ENCODE peak calls at places on chromosomes 4 and X, in seven cellular contexts. One of them, this sample, is unnamed. For H3K4me1, the result is how much of the 10 kb centered on the place peaks cover.

GRCh38 chr4:6257243-6258025 is 12.2 kb upstream of the WFS1 start:
- DNase-seq in K562: no peak
- DNase-seq in left ventricle myocardium inferior: no peak
- DNase-seq in IMR-90: no peak
- DNase-seq in tibial artery: no peak
- DNase-seq in HCT116: no peak
- DNase-seq in lower lobe of right lung: peak
- DNase-seq in this sample: no peak

GRCh38 chr4:85756938-85757337 is 282.0 kb downstream of the ARHGAP24 start:
- DNase-seq in left ventricle myocardium inferior: no peak
- DNase-seq in tibial artery: no peak
- DNase-seq in lower lobe of right lung: no peak
- DNase-seq in K562: peak
- DNase-seq in IMR-90: peak
- DNase-seq in HCT116: no peak
- DNase-seq in this sample: no peak

GRCh38 chr4:13539721-13540445 is 4.4 kb downstream of the NKX3-2 start:
- DNase-seq in K562: peak
- DNase-seq in IMR-90: no peak
- DNase-seq in tibial artery: no peak
- DNase-seq in lower lobe of right lung: no peak
- DNase-seq in HCT116: no peak
- DNase-seq in left ventricle myocardium inferior: no peak
- DNase-seq in this sample: no peak

GRCh38 chrX:16786791-16787735 is 797 bp downstream of the TXLNG start:
- DNase-seq in tibial artery: peak
- DNase-seq in K562: peak
- DNase-seq in lower lobe of right lung: peak
- DNase-seq in IMR-90: no peak
- DNase-seq in left ventricle myocardium inferior: no peak
- DNase-seq in HCT116: no peak
- DNase-seq in this sample: no peak

GRCh38 chr4:158856852-158857251 is 88.0 kb downstream of the FNIP2 start:
- DNase-seq in K562: no peak
- DNase-seq in tibial artery: no peak
- DNase-seq in left ventricle myocardium inferior: no peak
- DNase-seq in IMR-90: peak
- DNase-seq in lower lobe of right lung: no peak
- DNase-seq in HCT116: peak
- DNase-seq in this sample: no peak

GRCh38 chr4:54439831-54440243 is 210.7 kb downstream of the PDGFRA start:
- DNase-seq in K562: peak
- DNase-seq in lower lobe of right lung: peak
- DNase-seq in tibial artery: no peak
- DNase-seq in left ventricle myocardium inferior: peak
- DNase-seq in IMR-90: peak
- DNase-seq in HCT116: no peak
- DNase-seq in this sample: no peak

GRCh38 chrX:10722804-10723364 is 102.5 kb upstream of the MID1 start:
- DNase-seq in IMR-90: peak
- DNase-seq in lower lobe of right lung: no peak
- DNase-seq in left ventricle myocardium inferior: no peak
- DNase-seq in tibial artery: peak
- DNase-seq in K562: peak
- DNase-seq in HCT116: peak
- DNase-seq in this sample: no peak

GRCh38 chr4:170464614-170465197 is 374.9 kb upstream of the AADAT start:
- DNase-seq in lower lobe of right lung: no peak
- DNase-seq in left ventricle myocardium inferior: no peak
- DNase-seq in K562: no peak
- DNase-seq in tibial artery: no peak
- DNase-seq in HCT116: no peak
- DNase-seq in IMR-90: no peak
- DNase-seq in this sample: no peak

GRCh38 chr4:6308890-6309643 is 39.4 kb downstream of the WFS1 start:
- DNase-seq in lower lobe of right lung: no peak
- DNase-seq in K562: no peak
- DNase-seq in tibial artery: no peak
- DNase-seq in HCT116: no peak
- DNase-seq in left ventricle myocardium inferior: no peak
- DNase-seq in IMR-90: no peak
- DNase-seq in this sample: no peak

GRCh38 chr4:128424524-128425195 is 137.0 kb upstream of the PGRMC2 start:
- DNase-seq in HCT116: no peak
- DNase-seq in left ventricle myocardium inferior: no peak
- DNase-seq in lower lobe of right lung: no peak
- DNase-seq in tibial artery: no peak
- DNase-seq in K562: no peak
- DNase-seq in IMR-90: peak
- DNase-seq in this sample: no peak

GRCh38 chr4:126268106-126268505 is 953.4 kb downstream of the FAT4 start:
- DNase-seq in tibial artery: no peak
- DNase-seq in lower lobe of right lung: no peak
- DNase-seq in left ventricle myocardium inferior: no peak
- DNase-seq in HCT116: no peak
- DNase-seq in IMR-90: peak
- DNase-seq in K562: no peak
- DNase-seq in this sample: no peak

GRCh38 chr4:54093609-54094240 is 6.2 kb upstream of the GSX2 start:
- DNase-seq in lower lobe of right lung: no peak
- DNase-seq in left ventricle myocardium inferior: no peak
- DNase-seq in tibial artery: no peak
- DNase-seq in K562: no peak
- DNase-seq in HCT116: no peak
- DNase-seq in IMR-90: no peak
- DNase-seq in this sample: no peak

GRCh38 chr4:1137063-1137771 is 23.9 kb upstream of the RNF212 start:
- DNase-seq in tibial artery: no peak
- DNase-seq in left ventricle myocardium inferior: no peak
- DNase-seq in IMR-90: no peak
- DNase-seq in HCT116: no peak
- DNase-seq in K562: no peak
- DNase-seq in lower lobe of right lung: no peak
- DNase-seq in this sample: no peak

GRCh38 chr4:90127223-90127705 is at the start of gene CCSER1:
- DNase-seq in tibial artery: peak
- DNase-seq in left ventricle myocardium inferior: peak
- DNase-seq in K562: no peak
- DNase-seq in HCT116: peak
- DNase-seq in lower lobe of right lung: peak
- DNase-seq in IMR-90: peak
- DNase-seq in this sample: peak

GRCh38 chr4:90126805-90127204 is 389 bp upstream of the CCSER1 start:
- DNase-seq in left ventricle myocardium inferior: no peak
- DNase-seq in lower lobe of right lung: no peak
- DNase-seq in HCT116: no peak
- DNase-seq in K562: no peak
- DNase-seq in tibial artery: no peak
- DNase-seq in IMR-90: no peak
- DNase-seq in this sample: no peak

GRCh38 chr4:90121961-90122748 is 5.0 kb upstream of the CCSER1 start:
- DNase-seq in K562: no peak
- DNase-seq in left ventricle myocardium inferior: no peak
- DNase-seq in tibial artery: no peak
- DNase-seq in HCT116: no peak
- DNase-seq in lower lobe of right lung: no peak
- DNase-seq in IMR-90: peak
- DNase-seq in this sample: no peak

DNA sequence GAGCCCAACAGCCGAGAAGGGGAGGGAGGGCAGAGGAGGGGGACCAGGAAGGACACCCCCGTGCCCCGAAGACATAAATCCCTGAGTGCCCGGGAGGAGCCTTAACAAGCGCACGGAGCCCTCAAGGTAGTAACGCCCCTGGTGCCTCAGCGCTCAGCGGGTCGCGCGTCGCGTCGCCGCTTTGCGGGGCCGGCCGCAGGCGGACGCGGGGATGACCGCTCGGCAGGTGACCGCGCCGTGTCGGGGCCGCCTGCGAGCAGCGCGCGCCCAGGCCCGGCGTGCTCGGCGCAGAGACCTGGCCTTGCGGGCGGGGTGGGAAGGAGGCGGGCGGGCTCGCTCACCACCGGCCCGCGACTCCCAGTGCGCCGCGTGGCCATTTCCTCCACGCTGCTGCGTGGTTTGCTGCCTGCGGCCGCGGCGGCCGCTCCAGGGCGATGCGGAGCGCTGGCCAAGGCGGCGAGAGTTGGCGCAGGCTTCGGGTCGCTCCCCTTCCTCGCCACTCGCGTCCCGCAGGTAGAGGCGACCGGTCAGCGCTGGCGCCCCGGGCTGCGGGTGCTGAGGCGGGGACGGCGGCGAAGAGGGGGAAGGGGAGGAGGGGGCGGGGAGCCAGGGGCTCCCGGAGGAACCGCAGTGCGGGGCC is 632 bp downstream of the CCSER1 start:
- DNase-seq in left ventricle myocardium inferior: peak
- DNase-seq in tibial artery: no peak
- DNase-seq in HCT116: no peak
- DNase-seq in lower lobe of right lung: peak
- DNase-seq in IMR-90: no peak
- DNase-seq in K562: no peak
- DNase-seq in this sample: peak
- H3K4me3 ChIP-seq in left ventricle myocardium inferior: peak
- H3K4me3 ChIP-seq in tibial artery: peak
- H3K4me3 ChIP-seq in HCT116: peak
- H3K4me3 ChIP-seq in lower lobe of right lung: peak
- H3K4me3 ChIP-seq in IMR-90: peak
- H3K4me3 ChIP-seq in K562: no peak
- H3K4me3 ChIP-seq in this sample: peak

GRCh38 chr4:38084984-38085383 is 124.8 kb downstream of the PTTG2 start:
- DNase-seq in HCT116: no peak
- DNase-seq in IMR-90: no peak
- DNase-seq in left ventricle myocardium inferior: no peak
- DNase-seq in K562: no peak
- DNase-seq in lower lobe of right lung: no peak
- DNase-seq in tibial artery: no peak
- DNase-seq in this sample: no peak

GRCh38 chr4:38085394-38086150 is 125.4 kb downstream of the PTTG2 start:
- DNase-seq in HCT116: no peak
- DNase-seq in tibial artery: no peak
- DNase-seq in left ventricle myocardium inferior: no peak
- DNase-seq in lower lobe of right lung: no peak
- DNase-seq in IMR-90: no peak
- DNase-seq in K562: no peak
- DNase-seq in this sample: no peak

GRCh38 chr4:38089961-38090360 is 129.8 kb downstream of the PTTG2 start:
- DNase-seq in K562: no peak
- DNase-seq in left ventricle myocardium inferior: no peak
- DNase-seq in tibial artery: no peak
- DNase-seq in lower lobe of right lung: no peak
- DNase-seq in IMR-90: no peak
- DNase-seq in HCT116: no peak
- DNase-seq in this sample: no peak

GRCh38 chr4:38088321-38088720 is 128.1 kb downstream of the PTTG2 start:
- DNase-seq in tibial artery: no peak
- DNase-seq in IMR-90: no peak
- DNase-seq in HCT116: no peak
- DNase-seq in left ventricle myocardium inferior: no peak
- DNase-seq in lower lobe of right lung: no peak
- DNase-seq in K562: no peak
- DNase-seq in this sample: no peak

DNA sequence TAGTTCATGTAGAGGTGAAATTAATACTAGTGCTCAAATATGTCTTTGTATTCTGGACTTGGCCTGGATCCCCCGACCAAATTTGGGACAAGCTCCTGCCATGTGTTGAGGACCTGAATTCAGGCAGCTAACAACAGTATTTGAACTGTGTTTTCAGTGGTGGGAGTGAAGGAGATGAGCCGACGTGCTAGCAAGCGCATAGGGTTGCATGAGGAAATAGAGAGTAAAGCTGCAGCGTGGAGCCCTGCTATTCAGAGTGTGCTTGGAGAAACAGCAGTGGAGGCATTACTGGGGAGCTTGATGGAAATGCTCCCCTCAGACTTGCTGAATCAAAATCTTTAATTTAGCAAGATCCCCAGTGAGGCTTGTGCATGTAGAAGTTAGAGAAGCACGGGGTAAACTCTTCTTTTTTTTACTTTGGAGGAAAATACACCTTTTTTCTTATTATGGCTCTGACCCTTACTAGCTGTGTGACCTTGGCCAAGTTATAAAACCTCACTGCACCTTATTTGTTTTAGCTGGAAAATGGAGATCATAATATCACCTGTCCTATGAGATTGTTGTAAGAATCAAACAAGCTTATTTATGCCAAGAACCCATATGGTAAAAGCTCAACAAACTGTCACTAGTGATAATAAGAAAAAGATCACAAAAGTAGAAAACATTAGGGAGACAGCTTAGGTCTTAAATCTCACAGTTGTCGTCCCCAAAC is 126.5 kb downstream of the PTTG2 start:
- DNase-seq in HCT116: no peak
- DNase-seq in IMR-90: no peak
- DNase-seq in K562: no peak
- DNase-seq in tibial artery: no peak
- DNase-seq in lower lobe of right lung: no peak
- DNase-seq in left ventricle myocardium inferior: no peak
- DNase-seq in this sample: no peak
- H3K4me1 ChIP-seq in HCT116: under half
- H3K4me1 ChIP-seq in IMR-90: under half
- H3K4me1 ChIP-seq in K562: under half
- H3K4me1 ChIP-seq in tibial artery: under half
- H3K4me1 ChIP-seq in lower lobe of right lung: under half
- H3K4me1 ChIP-seq in left ventricle myocardium inferior: half or more
- H3K4me1 ChIP-seq in this sample: under half

DNA sequence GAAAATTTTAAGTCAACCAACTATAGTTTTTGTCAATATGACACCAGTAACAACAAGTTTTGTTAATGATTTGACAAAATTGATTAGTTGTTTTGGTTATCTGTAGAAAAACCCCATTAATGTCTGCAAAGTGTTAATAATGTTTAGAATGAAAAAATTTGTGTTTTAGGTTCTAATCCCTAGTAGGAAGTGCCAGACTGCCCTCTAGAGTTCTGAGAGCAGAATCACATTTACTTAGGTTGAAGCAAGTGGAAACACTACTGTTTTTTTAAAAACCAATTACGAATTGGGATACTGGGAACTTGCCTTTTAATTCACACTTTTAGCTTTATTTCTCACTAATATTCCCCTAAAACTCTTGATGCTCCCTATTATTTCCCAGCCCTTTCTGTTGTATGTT is 101.1 kb upstream of the CYLC1 start:
- DNase-seq in lower lobe of right lung: no peak
- DNase-seq in left ventricle myocardium inferior: no peak
- DNase-seq in tibial artery: no peak
- DNase-seq in HCT116: no peak
- DNase-seq in K562: no peak
- DNase-seq in IMR-90: peak
- DNase-seq in this sample: no peak
- TF ChIP-seq CTCF in lower lobe of right lung: peak
- TF ChIP-seq CTCF in left ventricle myocardium inferior: peak
- TF ChIP-seq CTCF in tibial artery: peak
- TF ChIP-seq CTCF in HCT116: peak
- TF ChIP-seq CTCF in K562: no peak
- TF ChIP-seq CTCF in IMR-90: peak
- TF ChIP-seq CTCF in this sample: no peak

DNA sequence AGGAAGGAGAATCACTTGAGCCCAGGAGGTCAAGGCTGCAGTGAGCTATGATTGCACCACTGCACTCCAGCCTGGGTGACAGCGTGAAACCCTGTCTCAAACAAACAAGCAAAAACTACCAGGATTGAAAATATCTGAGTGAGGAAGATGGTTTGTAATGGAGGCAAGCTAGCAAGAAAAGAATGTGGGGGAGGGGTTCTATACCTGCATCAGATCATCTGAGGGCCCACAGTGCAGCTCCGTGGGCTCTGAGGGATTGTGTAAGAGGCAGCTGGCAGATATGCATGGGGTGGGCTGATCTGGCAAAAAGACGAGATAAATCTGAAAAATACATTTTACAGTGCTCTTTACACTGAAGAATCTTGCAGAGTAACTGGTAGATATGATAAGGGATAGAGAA is 28.9 kb upstream of the CHRNA9 start:
- DNase-seq in IMR-90: no peak
- DNase-seq in HCT116: no peak
- DNase-seq in left ventricle myocardium inferior: no peak
- DNase-seq in tibial artery: peak
- DNase-seq in lower lobe of right lung: no peak
- DNase-seq in K562: no peak
- DNase-seq in this sample: no peak
- H3K4me3 ChIP-seq in IMR-90: no peak
- H3K4me3 ChIP-seq in HCT116: no peak
- H3K4me3 ChIP-seq in left ventricle myocardium inferior: no peak
- H3K4me3 ChIP-seq in tibial artery: no peak
- H3K4me3 ChIP-seq in lower lobe of right lung: no peak
- H3K4me3 ChIP-seq in K562: no peak
- H3K4me3 ChIP-seq in this sample: no peak

This sample was measured in breast epithelium.